ENCODE peak calls at places on chromosome 14, in nine cellular contexts. Q is A549, R is endothelial cell of umbilical vein, T is esophagus muscularis mucosa, A is uterus, X is IMR-90, N is K562, Z is tibial nerve, H is prostate gland. U is an unnamed sample.

GRCh38 chr14:68396411-68396930 is 396.4 kb downstream of the ZFP36L1 start:
- DNase-seq in N (no peak), R (no peak), H (no peak), X (no peak), T (no peak), Z (no peak), Q (no peak), A (no peak), U (no peak)

GRCh38 chr14:36301159-36301558 is 19.3 kb downstream of the MBIP start:
- DNase-seq in T (no peak), A (no peak), Z (no peak), X (peak), H (no peak), R (no peak), Q (no peak), N (no peak), U (no peak)

GRCh38 chr14:92690171-92691011 is 58.0 kb downstream of the LGMN start:
- DNase-seq in N (peak), T (no peak), Z (peak), H (peak), A (peak), Q (peak), X (peak), R (peak), U (no peak)

GRCh38 chr14:52797653-52798052 is 6.2 kb upstream of the GNPNAT1 start:
- DNase-seq in N (no peak), X (no peak), H (no peak), T (no peak), Q (no peak), Z (no peak), R (no peak), A (no peak), U (no peak)

GRCh38 chr14:36684946-36685345 is 23.3 kb downstream of the PAX9 start:
- DNase-seq in H (no peak), N (no peak), R (no peak), Z (no peak), T (peak), A (no peak), X (no peak), Q (no peak), U (no peak)

GRCh38 chr14:73815849-73816816 is 35.5 kb upstream of the PTGR2 start:
- DNase-seq in Q (no peak), R (peak), A (no peak), Z (no peak), X (peak), H (no peak), T (no peak), N (no peak), U (no peak)

GRCh38 chr14:54148251-54148650 is 191.6 kb upstream of the BMP4 start:
- DNase-seq in N (no peak), T (no peak), Q (no peak), X (no peak), A (no peak), R (no peak), H (no peak), Z (no peak), U (no peak)

GRCh38 chr14:82345149-82345548 is 811.5 kb upstream of the SEL1L start:
- DNase-seq in T (no peak), N (no peak), X (no peak), H (no peak), Q (no peak), Z (no peak), A (no peak), R (no peak), U (no peak)

GRCh38 chr14:22565391-22565945 is 23.6 kb downstream of the DAD1 start:
- DNase-seq in X (no peak), A (no peak), Z (no peak), T (no peak), H (no peak), R (no peak), N (no peak), Q (no peak), U (no peak)

GRCh38 chr14:68768316-68768715 is 24.6 kb downstream of the ZFP36L1 start:
- DNase-seq in H (no peak), T (no peak), Q (no peak), Z (no peak), A (no peak), N (no peak), X (no peak), R (no peak), U (no peak)

GRCh38 chr14:92914087-92914656 is 8.8 kb upstream of the CHGA start:
- DNase-seq in A (no peak), H (no peak), Z (no peak), X (peak), Q (no peak), N (peak), T (no peak), R (peak), U (no peak)

GRCh38 chr14:95872777-95873176 is 3.9 kb upstream of the TUNAR start:
- DNase-seq in A (no peak), X (no peak), N (no peak), Q (no peak), R (no peak), H (no peak), T (no peak), Z (no peak), U (no peak)

GRCh38 chr14:68789798-68790655 is 2.8 kb downstream of the ZFP36L1 start:
- DNase-seq in T (no peak), H (no peak), Q (peak), A (peak), Z (no peak), R (peak), N (no peak), X (no peak), U (no peak)

GRCh38 chr14:57382283-57382682 is 8.1 kb upstream of the NAA30 start:
- DNase-seq in N (no peak), H (no peak), X (peak), Q (peak), R (peak), A (no peak), Z (no peak), T (no peak), U (no peak)

GRCh38 chr14:101757064-101757838 is 4.3 kb upstream of the PPP2R5C start:
- DNase-seq in Z (no peak), A (no peak), R (no peak), T (peak), X (no peak), Q (no peak), H (no peak), N (no peak), U (no peak)

GRCh38 chr14:96038920-96039632 is at the start of gene C14orf132:
- DNase-seq in R (peak), X (peak), T (no peak), Z (peak), H (peak), A (peak), N (peak), Q (peak), U (no peak)

DNA sequence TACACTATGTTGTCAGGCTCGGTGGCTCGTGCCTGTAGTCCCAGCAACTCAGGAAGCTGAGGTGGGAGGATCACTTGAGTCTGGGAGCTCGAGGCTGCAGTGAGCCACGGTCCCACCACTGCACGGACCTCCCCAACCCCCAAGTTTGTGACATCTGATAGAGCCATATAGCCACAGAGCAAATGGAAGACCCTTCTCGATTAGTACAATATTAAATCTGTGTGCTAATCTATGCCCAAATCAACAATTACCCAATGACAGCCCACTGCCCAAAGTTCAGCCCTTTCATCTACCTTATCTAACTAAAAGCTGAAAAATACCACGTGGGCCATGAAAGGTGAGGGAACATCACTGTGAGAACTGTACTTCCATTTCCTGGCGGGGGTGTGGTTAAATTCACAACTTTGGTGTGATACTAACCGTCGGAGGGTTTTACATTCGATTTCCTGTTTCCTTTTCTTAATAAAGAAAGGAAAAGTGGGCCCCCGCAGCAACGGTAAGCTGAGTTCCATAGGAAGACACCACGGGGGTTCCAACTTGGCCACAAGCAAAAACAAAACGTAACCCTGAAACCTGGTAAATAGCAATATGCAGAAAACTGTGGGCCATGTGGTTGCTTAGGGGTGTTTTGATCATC is 31.2 kb upstream of the FOS start:
- DNase-seq in N (no peak), T (no peak), X (no peak), Z (no peak), H (no peak), A (no peak), R (no peak), Q (no peak), U (no peak)
- H3K27ac ChIP-seq in N (no peak), T (no peak), X (no peak), Z (no peak), H (no peak), A (no peak), R (no peak), Q (no peak), U (peak)

GRCh38 chr14:61472801-61473376 is 151.5 kb downstream of the PRKCH start:
- DNase-seq in Q (no peak), X (peak), T (no peak), H (no peak), Z (no peak), A (no peak), N (no peak), R (peak), U (no peak)
- TF ChIP-seq POLR2A in Q (no peak), X (no peak), T (no peak), H (no peak), Z (no peak), A (no peak), N (no peak), R (no peak), U (no peak)

GRCh38 chr14:77832301-77832700 is 32.4 kb downstream of the ADCK1 start:
- DNase-seq in A (no peak), X (no peak), R (no peak), Z (no peak), T (no peak), Q (no peak), N (no peak), H (no peak), U (no peak)
- H3K27ac ChIP-seq in A (no peak), X (no peak), R (no peak), Z (no peak), T (no peak), Q (no peak), N (no peak), H (no peak), U (no peak)

GRCh38 chr14:98770151-98770550 is 501.8 kb downstream of the BCL11B start:
- DNase-seq in H (no peak), N (no peak), T (no peak), A (no peak), Z (no peak), Q (no peak), R (no peak), X (no peak), U (no peak)

GRCh38 chr14:98761993-98762392 is 510.0 kb downstream of the BCL11B start:
- DNase-seq in N (no peak), R (no peak), A (no peak), Z (no peak), Q (no peak), T (no peak), X (no peak), H (no peak), U (no peak)

GRCh38 chr14:98769326-98769725 is 502.7 kb downstream of the BCL11B start:
- DNase-seq in H (no peak), R (no peak), Z (no peak), T (peak), X (no peak), A (no peak), Q (no peak), N (no peak), U (no peak)

GRCh38 chr14:98766818-98767217 is 505.2 kb downstream of the BCL11B start:
- DNase-seq in N (no peak), T (peak), Z (peak), Q (no peak), A (no peak), H (no peak), X (no peak), R (no peak), U (no peak)
- TF ChIP-seq POLR2A in N (no peak), T (no peak), Z (no peak), Q (no peak), A (no peak), H (no peak), X (no peak), R (no peak), U (no peak)

GRCh38 chr14:31174433-31174832 is 33.2 kb downstream of the HECTD1 start:
- DNase-seq in Z (no peak), Q (no peak), N (no peak), T (no peak), X (no peak), A (no peak), R (no peak), H (no peak), U (no peak)

GRCh38 chr14:31173120-31173837 is 34.3 kb downstream of the HECTD1 start:
- DNase-seq in Q (no peak), Z (no peak), T (no peak), A (no peak), R (no peak), X (no peak), N (no peak), H (no peak), U (no peak)

GRCh38 chr14:31170411-31170810 is 37.2 kb downstream of the HECTD1 start:
- DNase-seq in Z (no peak), A (no peak), N (no peak), R (no peak), H (no peak), X (peak), Q (no peak), T (no peak), U (no peak)

GRCh38 chr14:31169877-31170276 is 37.7 kb downstream of the HECTD1 start:
- DNase-seq in T (no peak), X (no peak), R (no peak), N (no peak), H (no peak), A (no peak), Q (no peak), Z (no peak), U (no peak)

GRCh38 chr14:31172084-31172483 is 35.5 kb downstream of the HECTD1 start:
- DNase-seq in A (no peak), Q (no peak), R (no peak), H (no peak), Z (no peak), N (no peak), X (peak), T (no peak), U (no peak)
- H3K27ac ChIP-seq in A (no peak), Q (no peak), R (no peak), H (no peak), Z (no peak), N (no peak), X (peak), T (no peak), U (peak)

U was measured in gastrocnemius medialis.